ENCODE peak calls at places on chromosomes 7 and 10, in six cellular contexts. N is kidney epithelial cell, J is lower leg skin, I is upper lobe of left lung, V is GM06990, U is ovary. F is an unnamed sample.

GRCh38 chr10:131494451-131494850 is 182.9 kb upstream of the TCERG1L start:
- DNase-seq in N (no peak), J (peak; percentile 56), I (no peak), V (no peak), U (no peak), F (no peak)

GRCh38 chr7:98613601-98614425 is 3.3 kb upstream of the NPTX2 start:
- DNase-seq in N (peak; percentile 1), J (no peak), I (no peak), V (no peak), U (no peak), F (peak; percentile 21)

GRCh38 chr10:28533571-28534304 is 820 bp downstream of the WAC start:
- DNase-seq in N (no peak), J (peak; percentile 95), I (peak; percentile 94), V (peak; percentile 60), U (peak; percentile 77), F (peak; percentile 69)

GRCh38 chr7:155785536-155785935 is 26.7 kb downstream of the SHH start:
- DNase-seq in N (no peak), J (no peak), I (no peak), V (no peak), U (no peak), F (no peak)

GRCh38 chr7:78279035-78279434 is 480.5 kb downstream of the PHTF2 start:
- DNase-seq in N (peak; percentile 25), J (no peak), I (no peak), V (no peak), U (no peak), F (no peak)

GRCh38 chr7:128352138-128352537 is 8.4 kb upstream of the RBM28 start:
- DNase-seq in N (no peak), J (no peak), I (peak; percentile 92), V (no peak), U (peak; percentile 62), F (no peak)

GRCh38 chr10:103558916-103559315 is 65.4 kb downstream of the NEURL1 start:
- DNase-seq in N (no peak), J (no peak), I (no peak), V (no peak), U (no peak), F (no peak)

GRCh38 chr7:32511791-32512190 is 16.5 kb downstream of the AVL9 start:
- DNase-seq in N (no peak), J (no peak), I (no peak), V (no peak), U (no peak), F (no peak)

GRCh38 chr7:146960747-146961416 is 844.3 kb downstream of the CNTNAP2 start:
- DNase-seq in N (no peak), J (no peak), I (no peak), V (no peak), U (no peak), F (no peak)

GRCh38 chr10:92822060-92822634 is 26.2 kb upstream of the EXOC6 start:
- DNase-seq in N (no peak), J (no peak), I (no peak), V (no peak), U (no peak), F (peak; percentile 31)

GRCh38 chr7:27238979-27239779 is 3.4 kb upstream of the EVX1 start:
- DNase-seq in N (no peak), J (no peak), I (peak; percentile 81), V (no peak), U (no peak), F (no peak)

GRCh38 chr7:55335151-55335550 is 30.0 kb upstream of the LANCL2 start:
- DNase-seq in N (no peak), J (no peak), I (no peak), V (no peak), U (no peak), F (no peak)

GRCh38 chr10:4243169-4243568 is 458.2 kb upstream of the KLF6 start:
- DNase-seq in N (no peak), J (no peak), I (no peak), V (no peak), U (no peak), F (no peak)
- H3K4me3 ChIP-seq in N (no peak overlapping the region), J (no peak overlapping the region), I (no peak overlapping the region), V (no peak overlapping the region), U (peak overlapping the region; percentile 27), F (no peak overlapping the region)

GRCh38 chr10:17001961-17002749 is 127.5 kb downstream of the CUBN start:
- DNase-seq in N (no peak), J (no peak), I (no peak), V (peak; percentile 23), U (peak; percentile 63), F (peak; percentile 46)
- TF ChIP-seq CTCF in N (no peak), J (no peak), I (no peak), V (no peak), U (no peak), F (no peak)

DNA sequence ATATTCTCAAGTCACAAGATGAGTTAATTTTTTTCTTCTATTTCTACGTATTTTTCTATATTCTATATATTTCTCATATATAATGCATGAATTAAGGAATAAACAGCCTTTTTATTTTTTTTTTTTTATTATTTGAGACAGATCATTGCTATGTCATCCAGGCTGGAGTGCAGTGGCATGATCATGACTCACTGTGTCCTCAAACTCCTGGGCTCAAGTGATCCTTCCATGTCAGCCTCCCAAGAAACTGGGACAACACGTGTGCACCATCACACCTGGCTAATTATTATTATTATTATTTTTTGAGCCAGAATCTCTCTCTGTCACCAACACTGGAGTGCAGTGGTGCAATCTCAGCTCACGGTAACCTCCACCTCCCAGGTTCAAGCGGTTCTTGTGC is 1.5 kb downstream of the CLDN12 start:
- DNase-seq in N (no peak), J (no peak), I (no peak), V (no peak), U (no peak), F (no peak)
- H3K4me3 ChIP-seq in N (no peak overlapping the region), J (no peak overlapping the region), I (no peak overlapping the region), V (no peak overlapping the region), U (no peak overlapping the region), F (peak overlapping the region; percentile 81)

GRCh38 chr7:133051066-133051465 is 30.8 kb downstream of the CHCHD3 start:
- DNase-seq in N (no peak), J (no peak), I (no peak), V (no peak), U (no peak), F (peak; percentile 12)
- TF ChIP-seq CTCF in N (peak; percentile 34), J (no peak), I (no peak), V (peak; percentile 40), U (no peak), F (peak; percentile 5)

GRCh38 chr10:1476106-1476803 is 261.1 kb downstream of the ADARB2 start:
- DNase-seq in N (no peak), J (no peak), I (no peak), V (no peak), U (no peak), F (no peak)
- H3K4me3 ChIP-seq in N (no peak overlapping the region), J (no peak overlapping the region), I (no peak overlapping the region), V (no peak overlapping the region), U (no peak overlapping the region), F (no peak overlapping the region)